ENCODE peak calls at places on chromosomes 5 and 9, in six cellular contexts. A is RCC 7860, Q is hypothalamus, N is C1 segment of cervical spinal cord, F is HuH-7, B is gastrocnemius medialis. W is an unnamed sample.
A peak's percentile ranks its signal among the peaks of the same experiment; 100 is the strongest.

GRCh38 chr9:70566066-70566465 is 151.6 kb upstream of the KLF9 start:
- DNase-seq in Q (no peak), N (no peak), B (no peak), F (no peak), A (no peak), W (no peak)

GRCh38 chr5:56827043-56827442 is 11.7 kb downstream of the MAP3K1 start:
- DNase-seq in A (no peak), F (peak; percentile 11), N (no peak), B (no peak), Q (no peak), W (no peak)

GRCh38 chr9:86406366-86406765 is 52.2 kb upstream of the TUT7 start:
- DNase-seq in A (no peak), N (no peak), Q (no peak), F (no peak), B (no peak), W (no peak)

GRCh38 chr5:94028001-94028400 is 286.6 kb upstream of the POU5F2 start:
- DNase-seq in Q (no peak), F (no peak), N (no peak), A (no peak), B (no peak), W (no peak)

GRCh38 chr5:113043491-113043931 is 66.9 kb downstream of the DCP2 start:
- DNase-seq in B (no peak), N (no peak), F (no peak), A (no peak), Q (no peak), W (no peak)

GRCh38 chr5:178108966-178109365 is 4.4 kb upstream of the N4BP3 start:
- DNase-seq in N (no peak), Q (no peak), A (no peak), F (no peak), B (no peak), W (no peak)

GRCh38 chr5:142222881-142223558 is 101.8 kb downstream of the SPRY4 start:
- DNase-seq in N (no peak), B (no peak), F (no peak), Q (no peak), A (no peak), W (no peak)

GRCh38 chr9:135079676-135080075 is 7.8 kb upstream of the OLFM1 start:
- DNase-seq in N (no peak), B (no peak), F (no peak), Q (no peak), A (no peak), W (no peak)

GRCh38 chr5:141180313-141180712 is 1.9 kb upstream of the PCDHB16 start:
- DNase-seq in A (no peak), B (no peak), Q (no peak), F (no peak), N (no peak), W (no peak)

GRCh38 chr9:23554691-23555090 is 271.3 kb downstream of the ELAVL2 start:
- DNase-seq in N (no peak), Q (no peak), B (no peak), F (no peak), A (no peak), W (no peak)

GRCh38 chr5:112630246-112631009 is 107.3 kb upstream of the APC start:
- DNase-seq in A (no peak), B (no peak), F (no peak), N (no peak), Q (no peak), W (no peak)

GRCh38 chr9:35609001-35609819 is 4.1 kb downstream of the TESK1 start:
- DNase-seq in F (no peak), B (peak; percentile 83), A (no peak), N (no peak), Q (no peak), W (no peak)

GRCh38 chr9:71487046-71487445 is 281.3 kb downstream of the CEMIP2 start:
- DNase-seq in F (no peak), B (no peak), Q (no peak), N (no peak), A (no peak), W (no peak)

GRCh38 chr5:132747064-132747692 is at the start of gene CCNI2:
- DNase-seq in N (no peak), F (peak; percentile 80), Q (no peak), B (no peak), A (no peak), W (peak; percentile 52)

GRCh38 chr9:97575673-97576048 is 57.5 kb downstream of the TSTD2 start:
- DNase-seq in F (no peak), Q (no peak), N (no peak), A (no peak), B (no peak), W (no peak)

GRCh38 chr5:175692235-175692995 is 34.5 kb downstream of the HRH2 start:
- DNase-seq in B (no peak), A (no peak), N (no peak), Q (no peak), F (no peak), W (no peak)

GRCh38 chr9:124392855-124393460 is 22.3 kb downstream of the PSMB7 start:
- DNase-seq in A (peak; percentile 99), B (no peak), N (peak; percentile 57), F (no peak), Q (peak; percentile 62), W (no peak)

GRCh38 chr5:81904166-81904565 is 67.7 kb upstream of the ATG10 start:
- DNase-seq in Q (peak; percentile 7), B (no peak), F (no peak), N (no peak), A (no peak), W (no peak)

GRCh38 chr5:3197237-3197636 is 398.4 kb upstream of the IRX1 start:
- DNase-seq in N (no peak), Q (no peak), A (no peak), F (no peak), B (no peak), W (no peak)

GRCh38 chr9:77710965-77711657 is 63.0 kb upstream of the GNA14 start:
- DNase-seq in Q (no peak), B (no peak), F (no peak), N (no peak), A (no peak), W (no peak)

GRCh38 chr9:120571443-120572257 is 8.3 kb downstream of the CDK5RAP2 start:
- DNase-seq in Q (peak; percentile 63), B (peak; percentile 84), F (peak; percentile 63), A (no peak), N (peak; percentile 38), W (no peak)

GRCh38 chr5:126007841-126008240 is 415.4 kb upstream of the GRAMD2B start:
- DNase-seq in F (no peak), A (no peak), Q (no peak), N (no peak), B (no peak), W (no peak)

GRCh38 chr9:129665008-129665771 is at the start of gene PRRX2:
- DNase-seq in F (peak; percentile 66), A (no peak), Q (no peak), B (no peak), N (no peak), W (no peak)

GRCh38 chr9:83304686-83305085 is 233.5 kb downstream of the FRMD3 start:
- DNase-seq in A (no peak), N (peak; percentile 32), Q (peak; percentile 19), F (no peak), B (peak; percentile 67), W (no peak)

GRCh38 chr5:75023368-75024159 is 28.8 kb downstream of the GCNT4 start:
- DNase-seq in B (no peak), N (no peak), A (no peak), F (no peak), Q (no peak), W (no peak)

GRCh38 chr5:149629421-149629820 is 48.1 kb downstream of the ARHGEF37 start:
- DNase-seq in A (no peak), F (no peak), B (no peak), Q (no peak), N (no peak), W (no peak)

W was measured in memory B cell.